ENCODE peak calls at places on chromosomes 2 and 18, in six cellular contexts. Y, W, B, Z, H and J are unnamed samples.

GRCh38 chr2:40279001-40279400 is 172.9 kb downstream of the SLC8A1 start:
- DNase-seq in Y (peak; percentile 12), B (no peak), W (peak; percentile 61), H (no peak), Z (no peak), J (peak; percentile 64)

GRCh38 chr2:220533485-220533884 is 906.1 kb downstream of the SLC4A3 start:
- DNase-seq in B (no peak), Y (peak; percentile 69), Z (no peak), H (no peak), W (peak; percentile 70), J (peak; percentile 54)

GRCh38 chr2:99425022-99425421 is 64.8 kb downstream of the REV1 start:
- DNase-seq in B (no peak), Y (no peak), Z (no peak), H (no peak), W (peak; percentile 65), J (peak; percentile 58)

GRCh38 chr2:66869076-66869475 is 434.2 kb downstream of the MEIS1 start:
- DNase-seq in Z (no peak), H (no peak), W (peak; percentile 63), B (no peak), Y (no peak), J (no peak)

GRCh38 chr2:31511376-31511775 is 69.4 kb downstream of the SRD5A2 start:
- DNase-seq in B (no peak), W (peak; percentile 53), Y (no peak), Z (no peak), H (no peak), J (peak; percentile 59)

GRCh38 chr2:180349809-180350208 is 342.7 kb upstream of the CWC22 start:
- DNase-seq in B (no peak), Y (no peak), Z (no peak), W (no peak), H (no peak), J (no peak)

GRCh38 chr2:225041871-225042799 is at the start of gene DOCK10:
- DNase-seq in Z (peak; percentile 24), W (peak; percentile 75), H (peak; percentile 66), Y (peak; percentile 24), B (peak; percentile 71), J (peak; percentile 82)

GRCh38 chr18:62616331-62616805 is 93.5 kb downstream of the ZCCHC2 start:
- DNase-seq in B (no peak), W (peak; percentile 95), H (no peak), Z (no peak), Y (no peak), J (peak; percentile 71)

GRCh38 chr18:32373995-32374394 is 96.7 kb downstream of the GAREM1 start:
- DNase-seq in B (no peak), Y (peak; percentile 77), W (peak; percentile 40), H (no peak), Z (no peak), J (peak; percentile 29)

GRCh38 chr2:176056411-176056810 is 27.4 kb downstream of the EVX2 start:
- DNase-seq in Z (no peak), H (no peak), Y (peak; percentile 26), B (no peak), W (no peak), J (no peak)

GRCh38 chr18:42564761-42565160 is 550.7 kb downstream of the RIT2 start:
- DNase-seq in H (no peak), W (no peak), Y (no peak), B (no peak), Z (no peak), J (no peak)

GRCh38 chr2:101187131-101187530 is 35.9 kb upstream of the TBC1D8 start:
- DNase-seq in W (no peak), B (no peak), Y (no peak), Z (no peak), H (no peak), J (no peak)

GRCh38 chr18:21163647-21164625 is 52.3 kb upstream of the ROCK1 start:
- DNase-seq in B (no peak), H (no peak), W (peak; percentile 93), Y (peak; percentile 12), Z (no peak), J (peak; percentile 91)

GRCh38 chr18:76416935-76417334 is 78.1 kb downstream of the ZNF516 start:
- DNase-seq in Z (no peak), B (no peak), Y (no peak), W (peak; percentile 80), H (no peak), J (peak; percentile 42)

GRCh38 chr2:142112648-142113278 is 18.1 kb downstream of the LRP1B start:
- DNase-seq in H (no peak), B (no peak), Y (peak; percentile 98), W (peak; percentile 83), Z (no peak), J (peak; percentile 80)

DNA sequence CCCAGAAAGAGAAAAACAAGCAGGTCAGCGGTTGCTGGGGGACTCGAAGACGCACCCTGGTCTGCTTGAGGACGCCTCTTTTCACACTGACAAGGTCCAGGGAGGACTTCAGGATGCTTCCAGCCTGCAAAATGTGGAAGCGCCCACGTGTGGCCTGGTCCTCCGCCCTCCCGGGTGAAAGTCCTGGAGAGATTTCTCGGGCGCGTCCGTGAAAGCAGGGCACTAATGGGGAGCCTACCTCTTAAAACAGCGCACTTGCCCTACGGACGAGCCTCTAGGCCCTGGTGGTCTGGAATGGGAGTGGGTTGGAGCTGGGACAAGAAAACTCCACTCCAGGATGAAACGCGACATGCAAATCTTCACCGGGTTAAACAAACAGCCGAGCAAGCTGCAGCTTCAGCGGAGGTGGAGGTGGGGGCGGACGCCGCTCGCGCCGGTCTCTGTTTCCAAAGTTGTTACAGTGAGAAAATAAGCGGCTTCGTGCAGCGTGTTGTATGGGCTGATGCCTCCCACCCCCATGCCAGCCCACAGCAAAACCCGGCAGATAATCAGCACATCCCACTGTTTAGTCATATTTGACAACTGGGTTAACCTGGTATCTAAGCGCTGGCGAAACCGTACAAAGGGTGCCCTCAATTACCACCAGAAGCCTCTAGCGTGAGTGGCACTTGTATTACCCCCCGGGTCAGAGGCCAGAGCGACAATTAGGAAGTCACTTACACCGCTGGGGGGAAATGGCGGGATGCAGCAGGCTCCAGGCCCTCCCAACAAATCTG is 1.1 kb upstream of the SP9 start:
- DNase-seq in W (no peak), Y (no peak), H (peak; percentile 44), Z (peak; percentile 30), B (no peak), J (no peak)
- H3K4me3 ChIP-seq in W (no peak overlapping the region), Y (no peak overlapping the region), H (peak overlapping the region; percentile 44), Z (peak overlapping the region; percentile 44), B (no peak overlapping the region), J (no peak overlapping the region)

GRCh38 chr2:62156861-62157496 is 38.9 kb upstream of the B3GNT2 start:
- DNase-seq in H (no peak), B (no peak), Y (no peak), Z (no peak), W (no peak), J (no peak)
- H3K4me1 ChIP-seq in H (no peaks in the 10 kb centered on the region), B (no peaks in the 10 kb centered on the region), Y (no peaks in the 10 kb centered on the region), Z (no peaks in the 10 kb centered on the region), W (no peaks in the 10 kb centered on the region), J (no peaks in the 10 kb centered on the region)

GRCh38 chr2:217832115-217832514 is 170.7 kb downstream of the TNS1 start:
- DNase-seq in H (no peak), B (no peak), Z (no peak), Y (no peak), W (no peak), J (no peak)

GRCh38 chr2:217832987-217833386 is 169.8 kb downstream of the TNS1 start:
- DNase-seq in B (no peak), Z (no peak), Y (no peak), W (no peak), H (no peak), J (no peak)

GRCh38 chr2:217830061-217830460 is 172.7 kb downstream of the TNS1 start:
- DNase-seq in B (no peak), H (no peak), Y (no peak), W (no peak), Z (no peak), J (no peak)

GRCh38 chr2:217830807-217831206 is 172.0 kb downstream of the TNS1 start:
- DNase-seq in B (no peak), H (no peak), Y (no peak), Z (no peak), W (no peak), J (no peak)

GRCh38 chr2:217831306-217831705 is 171.5 kb downstream of the TNS1 start:
- DNase-seq in W (no peak), Z (no peak), H (no peak), B (no peak), Y (no peak), J (no peak)
- H3K36me3 ChIP-seq in W (peaks cover 39% of the 10 kb centered on the region), Z (no peaks in the 10 kb centered on the region), H (no peaks in the 10 kb centered on the region), B (peaks cover 80% of the 10 kb centered on the region), Y (peaks cover 28% of the 10 kb centered on the region), J (peaks cover 81% of the 10 kb centered on the region)

GRCh38 chr2:16641509-16641908 is 24.1 kb downstream of the CYRIA start:
- DNase-seq in Z (no peak), Y (no peak), W (no peak), B (no peak), H (no peak), J (no peak)

GRCh38 chr2:16640024-16640423 is 25.6 kb downstream of the CYRIA start:
- DNase-seq in H (no peak), W (no peak), B (no peak), Z (no peak), Y (peak; percentile 72), J (no peak)

GRCh38 chr2:16640867-16641266 is 24.8 kb downstream of the CYRIA start:
- DNase-seq in W (peak; percentile 29), H (no peak), B (no peak), Y (no peak), Z (no peak), J (no peak)

GRCh38 chr2:16639431-16639830 is 26.2 kb downstream of the CYRIA start:
- DNase-seq in B (no peak), Z (no peak), W (no peak), Y (peak; percentile 87), H (no peak), J (no peak)

GRCh38 chr2:16638941-16639340 is 26.7 kb downstream of the CYRIA start:
- DNase-seq in B (no peak), Z (no peak), H (no peak), W (no peak), Y (peak; percentile 73), J (no peak)
- H3K4me3 ChIP-seq in B (no peak overlapping the region), Z (no peak overlapping the region), H (no peak overlapping the region), W (no peak overlapping the region), Y (peak overlapping the region; percentile 7), J (no peak overlapping the region)

DNA sequence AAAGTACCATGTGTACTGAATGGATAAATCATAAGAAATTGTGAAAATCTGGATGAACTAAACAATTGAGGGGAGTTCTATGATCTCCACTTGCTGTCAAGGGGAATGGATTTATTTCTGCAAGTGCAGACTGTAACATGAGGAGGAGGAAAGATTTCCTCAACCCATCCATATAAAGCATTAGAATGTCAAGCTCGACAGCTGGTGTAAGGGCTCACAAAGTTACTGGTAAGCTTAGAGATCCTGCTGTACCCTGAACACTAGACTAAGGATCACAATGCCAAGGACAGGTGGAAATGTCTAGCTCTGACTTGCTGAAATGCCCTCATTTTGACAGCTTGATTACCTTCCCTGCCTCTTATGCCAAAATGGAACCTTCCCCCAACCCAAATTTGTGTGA is 125.3 kb downstream of the TCF4 start:
- DNase-seq in W (no peak), Z (no peak), H (no peak), B (no peak), Y (no peak), J (no peak)
- H3K4me1 ChIP-seq in W (no peaks in the 10 kb centered on the region), Z (peaks cover 15% of the 10 kb centered on the region), H (no peaks in the 10 kb centered on the region), B (no peaks in the 10 kb centered on the region), Y (peaks cover 5% of the 10 kb centered on the region), J (peaks cover 9% of the 10 kb centered on the region)